ENCODE peak calls at places on chromosomes 2 and 18, in seven cellular contexts. I is fibroblast of lung; V is heart right ventricle; X is heart left ventricle; N is foreskin keratinocyte; P is GM23338; B is effector memory CD4-positive, alpha-beta T cell. Z is an unnamed sample. For H3K4me1, the result is how much of the 10 kb centered on the place peaks cover.

GRCh38 chr18:13540783-13541182 is 185.6 kb downstream of the FAM210A start:
- DNase-seq in P (no peak), I (no peak), X (no peak), B (no peak), V (no peak), N (no peak), Z (no peak)

GRCh38 chr2:98936133-98936916 is at the start of gene CRACDL:
- DNase-seq in P (peak), X (no peak), I (peak), V (no peak), N (no peak), B (no peak), Z (no peak)

GRCh38 chr2:217887841-217888665 is 114.7 kb downstream of the TNS1 start:
- DNase-seq in P (no peak), I (peak), B (no peak), X (peak), N (no peak), V (peak), Z (no peak)

GRCh38 chr2:102094917-102095316 is 47.6 kb upstream of the IL1R1 start:
- DNase-seq in B (no peak), P (no peak), N (peak), V (no peak), X (no peak), I (peak), Z (peak)

GRCh38 chr18:79927597-79928562 is 23.6 kb downstream of the SLC66A2 start:
- DNase-seq in X (peak), P (no peak), I (no peak), B (no peak), V (no peak), N (no peak), Z (peak)

GRCh38 chr18:7038330-7038846 is 79.2 kb downstream of the LAMA1 start:
- DNase-seq in N (peak), P (peak), V (peak), B (no peak), I (peak), X (peak), Z (peak)

GRCh38 chr2:240611601-240612210 is 13.6 kb upstream of the GPR35 start:
- DNase-seq in B (no peak), P (no peak), N (no peak), V (no peak), X (peak), I (no peak), Z (no peak)

GRCh38 chr18:2857491-2858063 is 10.8 kb downstream of the EMILIN2 start:
- DNase-seq in N (no peak), I (peak), X (peak), B (no peak), P (no peak), V (peak), Z (peak)

GRCh38 chr2:230908094-230908594 is 16.9 kb downstream of the GPR55 start:
- DNase-seq in V (no peak), N (no peak), I (no peak), B (no peak), X (no peak), P (no peak), Z (no peak)

GRCh38 chr2:177334940-177335543 is 57.5 kb upstream of the AGPS start:
- DNase-seq in P (peak), X (no peak), N (no peak), B (no peak), V (no peak), I (peak), Z (no peak)

GRCh38 chr2:30670453-30670852 is 136.8 kb downstream of the CAPN13 start:
- DNase-seq in N (no peak), P (peak), V (no peak), I (no peak), B (no peak), X (no peak), Z (peak)

GRCh38 chr2:9230051-9230802 is 23.6 kb downstream of the ASAP2 start:
- DNase-seq in P (no peak), V (peak), N (no peak), X (peak), B (no peak), I (peak), Z (no peak)

GRCh38 chr2:9231291-9232165 is 24.9 kb downstream of the ASAP2 start:
- DNase-seq in V (no peak), X (no peak), B (no peak), I (no peak), P (no peak), N (peak), Z (no peak)

GRCh38 chr2:9232166-9232479 is 25.5 kb downstream of the ASAP2 start:
- DNase-seq in B (no peak), N (no peak), I (no peak), P (no peak), V (no peak), X (no peak), Z (no peak)

GRCh38 chr2:9229470-9229820 is 22.8 kb downstream of the ASAP2 start:
- DNase-seq in V (no peak), P (no peak), N (no peak), B (no peak), I (no peak), X (no peak), Z (no peak)

GRCh38 chr2:9230881-9231280 is 24.3 kb downstream of the ASAP2 start:
- DNase-seq in N (no peak), I (no peak), B (no peak), V (no peak), P (no peak), X (no peak), Z (no peak)
- H3K4me1 ChIP-seq in N (half or more), I (under half), B (under half), V (half or more), P (under half), X (half or more), Z (half or more)

DNA sequence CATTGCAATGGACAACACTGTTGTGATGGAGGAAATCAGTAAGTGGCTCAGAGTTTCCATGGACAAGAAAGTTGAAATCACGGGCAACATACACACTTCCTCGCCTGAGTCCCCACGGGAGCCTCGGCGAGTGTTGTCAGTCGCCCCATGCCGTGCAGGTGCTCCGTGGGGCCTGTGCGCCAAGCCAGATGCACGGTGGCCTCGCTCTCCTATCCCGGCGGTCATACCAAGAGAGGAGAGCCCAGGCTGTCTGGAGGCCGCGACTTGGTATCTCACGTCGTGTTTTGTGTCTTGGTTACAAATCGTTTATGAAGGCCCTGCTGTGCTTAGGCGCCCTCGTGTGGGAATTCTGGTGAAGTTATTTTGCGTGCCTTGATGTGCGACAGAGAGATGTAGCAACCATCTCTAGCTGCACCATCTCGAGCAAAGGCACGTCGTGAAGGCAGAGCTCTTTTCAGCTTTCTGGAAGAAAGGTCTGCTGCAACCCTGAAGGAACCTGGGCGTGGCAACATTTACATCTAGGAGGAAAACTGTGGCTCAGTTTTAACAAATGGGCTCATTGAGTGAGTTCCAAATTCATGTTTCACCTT is 21.8 kb downstream of the ATG4B start:
- DNase-seq in P (peak), N (peak), B (no peak), I (peak), X (peak), V (peak), Z (peak)
- H3K27ac ChIP-seq in P (no peak), N (no peak), B (no peak), I (no peak), X (no peak), V (no peak), Z (no peak)

DNA sequence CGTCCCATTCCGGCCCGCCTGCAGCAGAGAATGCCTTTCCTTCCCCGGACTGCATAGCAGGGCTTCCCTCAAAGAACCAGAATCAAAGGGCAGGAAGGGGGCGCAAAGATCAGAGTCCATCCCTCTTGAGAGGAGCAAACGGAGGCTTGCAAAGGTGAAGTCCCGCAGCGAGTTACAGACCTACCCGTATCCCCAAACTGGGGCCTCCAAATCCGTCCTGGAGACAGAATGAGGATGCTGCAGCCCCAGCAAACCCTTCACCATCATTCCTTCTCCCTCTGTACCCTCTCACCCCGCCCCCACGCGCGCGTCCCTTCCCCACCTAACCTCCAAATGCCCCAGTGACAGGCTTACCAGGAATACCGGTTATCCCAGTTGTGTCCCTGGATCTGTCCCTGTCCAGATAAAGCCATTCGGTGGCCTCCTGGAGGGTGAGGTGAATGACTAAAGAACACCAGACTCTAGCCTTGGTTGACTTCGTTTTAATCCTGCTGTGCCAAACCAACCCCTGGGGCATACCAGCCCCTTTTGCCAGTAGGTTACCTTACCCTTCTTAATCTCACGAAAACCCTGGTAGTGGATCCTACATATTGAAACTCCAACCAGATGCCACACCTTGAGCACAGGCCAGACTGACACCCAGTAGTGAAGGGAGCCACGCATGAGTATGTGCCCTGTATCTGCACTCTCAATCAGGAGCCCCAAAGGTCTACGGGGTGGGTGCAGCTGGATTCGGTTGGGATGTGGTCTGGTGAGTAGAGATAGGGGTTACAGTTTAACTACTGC is 961 bp upstream of the SLC40A1 start:
- DNase-seq in B (no peak), X (peak), V (peak), N (no peak), I (no peak), P (peak), Z (no peak)
- H3K4me1 ChIP-seq in B (under half), X (under half), V (under half), N (under half), I (under half), P (under half), Z (under half)

DNA sequence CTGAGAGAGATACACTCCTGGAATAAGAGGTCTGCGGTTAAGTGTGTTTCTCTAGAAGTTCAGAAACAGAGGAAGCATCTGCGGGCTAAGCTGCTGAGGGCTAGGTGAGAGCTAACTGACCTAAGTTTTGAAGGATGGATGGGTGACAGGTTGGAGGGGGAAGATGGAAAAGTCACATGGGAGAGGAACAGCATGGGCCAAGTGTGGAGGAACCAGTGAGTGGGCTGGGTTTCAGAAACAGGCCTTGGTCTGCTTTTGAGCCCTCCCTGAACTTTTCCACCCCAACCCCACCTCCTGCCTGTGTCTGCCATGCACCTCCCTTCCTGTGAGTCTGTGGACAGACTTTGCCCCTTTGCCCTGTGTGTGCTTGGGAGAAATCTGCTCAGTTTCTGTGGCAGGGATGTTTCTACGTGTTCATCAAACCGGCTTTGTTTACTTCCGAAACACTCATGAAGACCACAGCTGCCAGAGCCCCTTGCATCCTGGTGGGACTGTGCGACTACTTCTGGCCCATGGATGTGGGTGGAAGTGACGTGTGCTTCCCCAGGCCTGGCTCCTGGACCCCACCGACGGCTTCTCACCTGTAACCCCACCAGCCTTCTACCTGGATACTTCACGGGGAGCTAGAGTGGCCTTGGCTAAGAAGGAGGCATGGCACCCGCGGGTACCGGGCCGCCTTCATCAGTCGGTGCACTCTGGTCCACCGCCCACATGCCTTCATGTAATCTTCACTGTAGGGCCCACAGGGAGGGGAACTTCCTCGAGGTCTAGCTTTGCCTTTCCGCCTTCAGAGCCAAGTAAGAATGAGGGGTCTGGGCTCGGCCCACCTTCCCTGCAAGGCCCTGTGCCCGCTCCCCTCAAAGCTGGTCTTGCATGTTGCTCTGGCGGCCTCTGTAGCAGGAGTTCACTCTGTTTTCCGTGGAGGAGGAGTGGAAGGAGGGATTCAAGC is 1.4 kb upstream of the HPCAL1 start:
- DNase-seq in V (no peak), B (no peak), X (no peak), P (no peak), I (no peak), N (no peak), Z (no peak)
- H3K27ac ChIP-seq in V (no peak), B (peak), X (no peak), P (no peak), I (no peak), N (no peak), Z (no peak)

GRCh38 chr2:65319080-65319673 is 91.5 kb downstream of the ACTR2 start:
- DNase-seq in N (no peak), B (no peak), V (no peak), X (no peak), P (no peak), I (no peak), Z (no peak)

GRCh38 chr2:65319674-65320041 is 92.0 kb downstream of the ACTR2 start:
- DNase-seq in P (no peak), X (no peak), V (no peak), I (no peak), N (no peak), B (no peak), Z (no peak)

GRCh38 chr2:65317841-65318240 is 90.2 kb downstream of the ACTR2 start:
- DNase-seq in P (no peak), N (no peak), B (no peak), I (no peak), V (no peak), X (no peak), Z (no peak)

GRCh38 chr2:65316072-65316471 is 88.4 kb downstream of the ACTR2 start:
- DNase-seq in P (no peak), B (no peak), I (peak), X (peak), V (peak), N (peak), Z (no peak)

DNA sequence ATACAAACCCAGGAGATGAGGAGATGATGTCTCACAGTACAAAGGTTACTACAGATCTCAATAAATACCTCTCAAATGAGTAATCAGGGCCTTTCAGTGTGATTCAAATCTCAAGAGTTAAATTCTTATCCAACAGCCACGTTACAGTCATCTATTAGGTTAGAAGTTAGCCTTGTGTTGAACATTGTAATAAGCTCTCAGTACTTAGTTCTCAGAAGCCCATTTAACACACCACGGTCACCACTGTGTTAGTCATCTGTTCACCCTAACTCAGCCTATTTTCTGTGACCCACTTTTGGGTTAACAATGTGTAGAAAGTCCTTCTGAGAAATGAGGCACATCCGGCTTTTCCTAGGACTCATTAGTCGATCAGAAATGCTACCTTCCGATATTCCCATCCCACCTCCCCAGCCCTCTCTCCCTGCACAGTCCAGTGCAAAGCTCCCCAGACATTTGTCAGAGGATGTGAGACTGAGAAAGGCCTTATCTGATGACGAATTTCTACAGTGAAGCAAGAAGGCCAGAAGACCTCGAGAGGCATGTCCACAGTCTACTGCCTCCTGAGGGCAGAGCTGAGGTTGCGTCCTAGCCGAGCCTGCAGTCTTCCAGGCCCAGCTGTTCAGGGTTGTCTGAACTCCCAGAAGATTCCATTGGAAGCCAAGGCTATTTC is 92.5 kb downstream of the ACTR2 start:
- DNase-seq in P (peak), N (peak), I (peak), V (peak), X (peak), B (no peak), Z (peak)
- H3K4me1 ChIP-seq in P (under half), N (under half), I (under half), V (under half), X (under half), B (under half), Z (under half)

GRCh38 chr2:144451443-144451842 is 68.5 kb downstream of the ZEB2 start:
- DNase-seq in N (no peak), V (no peak), P (no peak), X (no peak), I (no peak), B (no peak), Z (no peak)

GRCh38 chr2:144448389-144449027 is 71.4 kb downstream of the ZEB2 start:
- DNase-seq in X (no peak), N (no peak), P (no peak), I (no peak), V (no peak), B (no peak), Z (no peak)

GRCh38 chr2:144446136-144446535 is 73.8 kb downstream of the ZEB2 start:
- DNase-seq in B (no peak), I (no peak), N (no peak), X (no peak), V (no peak), P (no peak), Z (no peak)

GRCh38 chr2:144447535-144447934 is 72.4 kb downstream of the ZEB2 start:
- DNase-seq in N (no peak), X (no peak), I (no peak), B (no peak), V (no peak), P (no peak), Z (no peak)

GRCh38 chr2:144449028-144449406 is 70.9 kb downstream of the ZEB2 start:
- DNase-seq in N (no peak), V (peak), X (peak), I (no peak), P (peak), B (no peak), Z (no peak)
- H3K27ac ChIP-seq in N (no peak), V (no peak), X (peak), I (peak), P (no peak), B (no peak), Z (no peak)

GRCh38 chr2:201261471-201261870 is 1.1 kb downstream of the CASP8 start:
- DNase-seq in B (peak), V (no peak), I (no peak), N (no peak), X (no peak), P (peak), Z (no peak)

GRCh38 chr2:201258666-201258999 is 1.7 kb upstream of the CASP8 start:
- DNase-seq in P (peak), B (no peak), X (no peak), N (no peak), I (no peak), V (no peak), Z (no peak)

GRCh38 chr2:201261911-201262310 is 1.6 kb downstream of the CASP8 start:
- DNase-seq in I (no peak), X (no peak), P (no peak), N (no peak), V (no peak), B (no peak), Z (no peak)

GRCh38 chr2:201259216-201259615 is 1.1 kb upstream of the CASP8 start:
- DNase-seq in P (no peak), X (no peak), N (no peak), I (no peak), V (no peak), B (no peak), Z (no peak)

DNA sequence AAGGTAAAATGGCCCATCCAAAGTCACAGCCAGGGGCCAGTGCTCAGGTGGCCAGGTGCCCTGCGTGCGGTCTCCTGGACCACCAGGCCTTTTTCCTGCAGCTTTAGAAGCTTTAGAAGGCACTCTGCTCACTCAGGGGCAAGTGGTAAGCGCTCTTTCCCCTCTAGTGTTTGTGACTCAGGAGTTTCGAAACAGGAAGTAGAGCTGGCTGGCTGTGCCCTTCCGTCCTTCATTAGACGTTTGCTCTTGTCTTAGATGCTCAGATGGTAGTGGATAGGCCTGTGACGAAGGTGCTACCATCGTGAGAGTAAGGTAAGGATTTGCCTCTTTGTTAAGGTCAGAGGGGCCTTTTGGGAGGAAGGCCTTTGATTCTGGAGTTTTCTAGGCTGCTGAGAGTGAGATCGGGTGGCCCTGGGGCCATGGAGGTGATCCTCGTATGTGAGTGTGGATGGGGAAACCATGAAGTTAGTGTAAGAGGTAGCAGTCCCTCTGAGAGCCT is at the start of gene CASP8:
- DNase-seq in B (peak), X (peak), I (peak), V (no peak), P (no peak), N (peak), Z (no peak)
- H3K4me1 ChIP-seq in B (half or more), X (under half), I (under half), V (under half), P (under half), N (under half), Z (under half)